ENCODE peak calls at places on chromosome 21, in five cellular contexts. Q is uterus; B is tibial nerve; Z is kidney; D is CD8-positive, alpha-beta T cell. O is an unnamed sample.

GRCh38 chr21:33402011-33402979 is 918 bp upstream of the IFNGR2 start:
- DNase-seq in B (peak), Q (peak), D (no peak), Z (peak), O (peak)

GRCh38 chr21:28072601-28073000 is 920.1 kb downstream of the LTN1 start:
- DNase-seq in B (no peak), D (no peak), Z (no peak), Q (no peak), O (no peak)

GRCh38 chr21:35593000-35593502 is 467.3 kb downstream of the SETD4 start:
- DNase-seq in B (no peak), D (no peak), Q (no peak), Z (no peak), O (no peak)

GRCh38 chr21:35520869-35521268 is 471.8 kb upstream of the RUNX1 start:
- DNase-seq in B (no peak), D (no peak), Q (no peak), Z (no peak), O (no peak)

GRCh38 chr21:16113052-16113715 is 383.4 kb downstream of the USP25 start:
- DNase-seq in B (no peak), Q (no peak), Z (no peak), D (no peak), O (no peak)

GRCh38 chr21:33968082-33968997 is 52.7 kb upstream of the ATP5PO start:
- DNase-seq in B (no peak), D (no peak), Q (no peak), Z (no peak), O (no peak)

GRCh38 chr21:35450830-35451229 is 401.7 kb upstream of the RUNX1 start:
- DNase-seq in Q (no peak), D (no peak), B (no peak), Z (no peak), O (no peak)

GRCh38 chr21:26405071-26405470 is 168.0 kb downstream of the CYYR1 start:
- DNase-seq in D (no peak), Q (no peak), B (no peak), Z (no peak), O (no peak)

GRCh38 chr21:26843912-26844257 is 1.3 kb downstream of the ADAMTS1 start:
- DNase-seq in B (no peak), D (no peak), Z (no peak), Q (no peak), O (no peak)

GRCh38 chr21:35563885-35564451 is 496.4 kb downstream of the SETD4 start:
- DNase-seq in Q (peak), B (peak), Z (peak), D (no peak), O (peak)

GRCh38 chr21:14889080-14889805 is 175.6 kb downstream of the NRIP1 start:
- DNase-seq in D (no peak), Q (no peak), B (peak), Z (no peak), O (no peak)

GRCh38 chr21:28944296-28944695 is 48.4 kb downstream of the LTN1 start:
- DNase-seq in Q (no peak), D (no peak), B (no peak), Z (no peak), O (no peak)

GRCh38 chr21:14945176-14945575 is 119.6 kb downstream of the NRIP1 start:
- DNase-seq in Q (no peak), Z (no peak), B (no peak), D (no peak), O (no peak)

GRCh38 chr21:35335951-35336446 is 286.9 kb upstream of the RUNX1 start:
- DNase-seq in Q (no peak), Z (no peak), B (no peak), D (no peak), O (no peak)

GRCh38 chr21:34498623-34499022 is 13.4 kb downstream of the KCNE1 start:
- DNase-seq in Z (no peak), Q (no peak), D (no peak), B (no peak), O (no peak)

GRCh38 chr21:33861125-33861524 is 54.5 kb downstream of the ATP5PO start:
- DNase-seq in D (no peak), Z (peak), B (no peak), Q (no peak), O (no peak)

GRCh38 chr21:29443398-29444010 is 144.8 kb downstream of the BACH1 start:
- DNase-seq in Z (no peak), D (no peak), B (no peak), Q (no peak), O (no peak)

GRCh38 chr21:17730782-17731181 is 88.4 kb downstream of the C21orf91 start:
- DNase-seq in Q (no peak), Z (no peak), D (no peak), B (no peak), O (no peak)

GRCh38 chr21:26811031-26811430 is 34.2 kb downstream of the ADAMTS1 start:
- DNase-seq in B (no peak), D (no peak), Z (no peak), Q (no peak), O (no peak)

GRCh38 chr21:15233611-15234010 is 168.8 kb upstream of the NRIP1 start:
- DNase-seq in B (no peak), Z (no peak), D (no peak), Q (no peak), O (no peak)

GRCh38 chr21:23853796-23854379 is 1753.4 kb downstream of the MRPL39 start:
- DNase-seq in D (no peak), Z (no peak), B (peak), Q (no peak), O (no peak)

GRCh38 chr21:34770581-34770980 is 101.8 kb downstream of the CLIC6 start:
- DNase-seq in D (no peak), B (no peak), Z (no peak), Q (no peak), O (no peak)

GRCh38 chr21:20404915-20405314 is 593.3 kb upstream of the NCAM2 start:
- DNase-seq in D (no peak), Z (no peak), Q (no peak), B (no peak), O (no peak)

GRCh38 chr21:35340273-35340672 is 291.2 kb upstream of the RUNX1 start:
- DNase-seq in Q (no peak), D (no peak), B (no peak), Z (no peak), O (no peak)

GRCh38 chr21:28943631-28944030 is 49.0 kb downstream of the LTN1 start:
- DNase-seq in Q (no peak), B (no peak), Z (no peak), D (no peak), O (no peak)

GRCh38 chr21:33458861-33459260 is 20.9 kb downstream of the TMEM50B start:
- DNase-seq in Z (no peak), D (no peak), Q (no peak), B (no peak), O (no peak)

GRCh38 chr21:29343517-29343916 is 44.8 kb downstream of the BACH1 start:
- DNase-seq in Z (no peak), D (no peak), B (no peak), Q (peak), O (no peak)

GRCh38 chr21:25790122-25790951 is 55.6 kb downstream of the GABPA start:
- DNase-seq in B (peak), D (no peak), Q (no peak), Z (no peak), O (no peak)

GRCh38 chr21:17387030-17387617 is 125.7 kb upstream of the CXADR start:
- DNase-seq in Q (peak), Z (no peak), D (peak), B (peak), O (no peak)

GRCh38 chr21:26405735-26406361 is 167.2 kb downstream of the CYYR1 start:
- DNase-seq in Q (no peak), D (no peak), B (no peak), Z (no peak), O (no peak)

GRCh38 chr21:34129039-34129891 is 55.9 kb downstream of the MRPS6 start:
- DNase-seq in B (peak), Z (no peak), Q (peak), D (peak), O (peak)

GRCh38 chr21:44700101-44701022 is 3.4 kb downstream of the KRTAP10-12 start:
- DNase-seq in B (no peak), Q (no peak), D (no peak), Z (no peak), O (no peak)

GRCh38 chr21:29295066-29295650 is 3.6 kb upstream of the BACH1 start:
- DNase-seq in Z (no peak), B (no peak), Q (no peak), D (no peak), O (no peak)

GRCh38 chr21:26116456-26117011 is 54.0 kb downstream of the APP start:
- DNase-seq in D (no peak), B (no peak), Z (no peak), Q (no peak), O (no peak)

GRCh38 chr21:35231115-35231514 is 182.0 kb upstream of the RUNX1 start:
- DNase-seq in B (no peak), Q (no peak), Z (no peak), D (no peak), O (no peak)

GRCh38 chr21:27681841-27682240 is 715.0 kb upstream of the ADAMTS5 start:
- DNase-seq in Z (no peak), B (no peak), D (no peak), Q (no peak), O (no peak)

GRCh38 chr21:44708213-44708865 is 3.0 kb downstream of the TSPEAR start:
- DNase-seq in Q (no peak), Z (peak), D (no peak), B (no peak), O (peak)

GRCh38 chr21:29334717-29335428 is 36.2 kb downstream of the BACH1 start:
- DNase-seq in Z (no peak), Q (no peak), B (no peak), D (no peak), O (no peak)

GRCh38 chr21:44748621-44749020 is 37.2 kb upstream of the TSPEAR start:
- DNase-seq in Q (no peak), Z (no peak), B (no peak), D (no peak), O (no peak)

GRCh38 chr21:26840912-26841311 is 4.3 kb downstream of the ADAMTS1 start:
- DNase-seq in B (peak), Z (no peak), Q (peak), D (no peak), O (peak)

GRCh38 chr21:32253215-32253641 is 25.6 kb downstream of the MIS18A start:
- DNase-seq in B (no peak), Q (peak), Z (no peak), D (no peak), O (no peak)

GRCh38 chr21:32248616-32249550 is 30.0 kb downstream of the MIS18A start:
- DNase-seq in Z (no peak), D (no peak), Q (no peak), B (no peak), O (no peak)

GRCh38 chr21:32256226-32256625 is 22.6 kb downstream of the MIS18A start:
- DNase-seq in Z (no peak), B (no peak), D (no peak), Q (no peak), O (no peak)

GRCh38 chr21:32249551-32250280 is 29.1 kb downstream of the MIS18A start:
- DNase-seq in B (no peak), D (no peak), Q (no peak), Z (no peak), O (no peak)

GRCh38 chr21:32252136-32252535 is 26.7 kb downstream of the MIS18A start:
- DNase-seq in Q (no peak), D (no peak), B (no peak), Z (no peak), O (no peak)
- H3K4me3 ChIP-seq in Q (no peak), D (no peak), B (no peak), Z (no peak), O (no peak)

GRCh38 chr21:41612674-41613250 is 104.8 kb upstream of the TMPRSS2 start:
- DNase-seq in D (no peak), Z (peak), B (peak), Q (peak), O (peak)
- H3K27ac ChIP-seq in D (no peak), Z (peak), B (peak), Q (peak), O (peak)

GRCh38 chr21:36747114-36747814 is 48.3 kb downstream of the SIM2 start:
- DNase-seq in Q (no peak), Z (no peak), B (no peak), D (no peak), O (no peak)
- H3K4me3 ChIP-seq in Q (no peak), Z (no peak), B (no peak), D (no peak), O (peak)

GRCh38 chr21:39007985-39008384 is 175.3 kb downstream of the PSMG1 start:
- DNase-seq in B (no peak), Q (no peak), Z (no peak), D (no peak), O (no peak)

GRCh38 chr21:39007532-39007931 is 175.7 kb downstream of the PSMG1 start:
- DNase-seq in Q (no peak), D (no peak), Z (no peak), B (no peak), O (no peak)

GRCh38 chr21:39004776-39005605 is 178.3 kb downstream of the PSMG1 start:
- DNase-seq in B (no peak), Q (peak), D (no peak), Z (peak), O (no peak)

GRCh38 chr21:39003982-39004775 is 179.1 kb downstream of the PSMG1 start:
- DNase-seq in B (no peak), Q (no peak), D (no peak), Z (no peak), O (no peak)

GRCh38 chr21:39006653-39007417 is 176.4 kb downstream of the PSMG1 start:
- DNase-seq in Z (peak), Q (peak), B (peak), D (no peak), O (no peak)
- H3K27ac ChIP-seq in Z (peak), Q (peak), B (peak), D (no peak), O (peak)

GRCh38 chr21:37916795-37917142 is 512 bp upstream of the KCNJ6 start:
- DNase-seq in Z (no peak), Q (no peak), D (no peak), B (no peak), O (no peak)
- H3K4me3 ChIP-seq in Z (no peak), Q (no peak), D (no peak), B (no peak), O (no peak)

GRCh38 chr21:45841033-45841432 is 140.5 kb upstream of the COL6A1 start:
- DNase-seq in B (no peak), Q (no peak), Z (no peak), D (no peak), O (no peak)

GRCh38 chr21:45844181-45844580 is 137.4 kb upstream of the COL6A1 start:
- DNase-seq in Z (no peak), Q (no peak), D (no peak), B (no peak), O (no peak)

GRCh38 chr21:45845790-45846130 is 135.8 kb upstream of the COL6A1 start:
- DNase-seq in D (no peak), Z (no peak), Q (no peak), B (no peak), O (no peak)

GRCh38 chr21:45845063-45845789 is 136.3 kb upstream of the COL6A1 start:
- DNase-seq in Z (no peak), B (no peak), Q (no peak), D (no peak), O (no peak)

DNA sequence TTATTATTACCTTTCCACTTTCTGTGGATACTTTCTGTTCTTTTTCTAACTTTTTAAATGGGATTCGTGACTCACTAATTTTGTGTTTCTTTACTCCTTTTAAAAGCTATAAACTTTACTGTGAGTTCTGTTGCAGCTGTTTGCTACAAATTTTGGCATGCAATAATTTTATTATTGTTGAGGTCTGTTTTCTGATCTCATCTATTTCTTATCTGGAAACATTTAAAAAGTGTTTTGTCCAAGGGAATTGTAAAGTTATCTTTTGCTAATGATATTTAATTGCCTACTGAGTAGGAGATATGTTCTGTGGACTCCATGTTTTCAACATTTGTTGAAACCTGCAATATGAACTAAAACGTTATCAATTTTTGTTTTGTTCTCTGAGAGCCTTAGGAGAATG is 138.1 kb upstream of the COL6A1 start:
- DNase-seq in Q (no peak), B (no peak), D (no peak), Z (no peak), O (no peak)
- H3K27ac ChIP-seq in Q (peak), B (no peak), D (no peak), Z (no peak), O (no peak)

GRCh38 chr21:41545500-41546359 is 37.8 kb upstream of the TMPRSS2 start:
- DNase-seq in B (no peak), D (no peak), Z (no peak), Q (no peak), O (no peak)
- H3K4me3 ChIP-seq in B (no peak), D (no peak), Z (peak), Q (no peak), O (no peak)

DNA sequence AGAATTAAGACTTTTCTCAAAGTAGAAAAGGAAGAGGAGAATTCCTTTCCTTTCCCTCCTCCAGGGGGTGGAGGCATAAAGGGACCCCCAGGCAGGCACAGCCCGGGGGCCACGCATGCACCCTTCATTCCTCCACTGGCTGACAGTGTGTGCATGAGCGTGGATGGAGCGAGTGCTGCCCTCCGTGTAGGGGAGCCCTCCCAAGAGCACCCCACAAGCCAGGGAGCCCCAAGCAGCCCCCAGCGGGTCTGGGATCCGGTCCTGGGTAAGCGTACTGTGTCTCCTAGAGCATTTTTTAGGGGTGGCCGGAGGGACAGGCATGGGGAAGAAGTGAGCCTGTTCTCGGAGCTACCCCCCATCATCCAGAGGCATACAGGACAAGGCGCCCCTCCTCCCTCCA is 120.5 kb downstream of the SIK1 start:
- DNase-seq in Q (no peak), B (no peak), D (no peak), Z (no peak), O (no peak)
- H3K27ac ChIP-seq in Q (no peak), B (no peak), D (no peak), Z (no peak), O (peak)

GRCh38 chr21:42063206-42063577 is 7.9 kb upstream of the UMODL1 start:
- DNase-seq in Q (no peak), Z (peak), D (peak), B (peak), O (no peak)
- H3K4me3 ChIP-seq in Q (no peak), Z (no peak), D (peak), B (peak), O (no peak)

DNA sequence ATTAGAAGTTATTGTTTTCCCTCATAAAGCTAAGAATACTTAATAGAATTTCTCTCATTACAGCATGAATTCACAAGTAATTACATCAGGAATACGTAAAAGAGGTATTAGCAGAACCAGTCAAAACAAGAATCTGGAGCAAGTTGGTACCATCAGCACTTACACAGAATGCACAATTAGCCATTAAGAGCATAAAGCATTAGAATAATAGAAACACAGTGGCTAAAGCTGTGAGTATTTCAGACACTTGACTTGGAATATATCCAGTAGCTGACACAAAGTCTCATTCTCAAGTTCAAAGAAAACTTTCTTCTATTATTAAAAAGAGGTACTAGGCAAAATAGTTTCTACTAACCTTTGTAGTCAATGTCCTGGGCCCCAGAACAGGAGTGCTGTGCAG is 49.6 kb downstream of the KRTAP19-8 start:
- DNase-seq in Z (no peak), B (no peak), Q (no peak), D (no peak), O (no peak)
- H3K27ac ChIP-seq in Z (no peak), B (no peak), Q (no peak), D (no peak), O (no peak)

O was measured in psoas muscle.